ENCODE peak calls at places on chromosomes 13 and 19, in eight cellular contexts. One of them, this sample, is unnamed.
A peak's percentile ranks its signal among the peaks of the same experiment; 100 is the strongest.

GRCh38 chr13:67147257-67148218 is 82.6 kb downstream of the PCDH9 start:
- DNase-seq in T-cell: no peak
- DNase-seq in stimulated activated naive B cell treated with anti-CD40 and anti-IgM and Interleukin-4, amounts not matched to agents 10 μg/mL and 1 μg/mL and 100 μg/mL, for 72 hours: no peak
- DNase-seq in Right ventricle myocardium superior: no peak
- DNase-seq in mucosa of gallbladder: no peak
- DNase-seq in RWPE1: no peak
- DNase-seq in neural crest cell: no peak
- DNase-seq in amniotic epithelial cell: peak; percentile 48
- DNase-seq in this sample: peak; percentile 65

GRCh38 chr19:5557691-5558090 is 10.1 kb downstream of the TINCR start:
- DNase-seq in T-cell: no peak
- DNase-seq in stimulated activated naive B cell treated with anti-CD40 and anti-IgM and Interleukin-4, amounts not matched to agents 10 μg/mL and 1 μg/mL and 100 μg/mL, for 72 hours: no peak
- DNase-seq in Right ventricle myocardium superior: no peak
- DNase-seq in mucosa of gallbladder: no peak
- DNase-seq in RWPE1: peak; percentile 44
- DNase-seq in neural crest cell: no peak
- DNase-seq in amniotic epithelial cell: no peak
- DNase-seq in this sample: no peak

GRCh38 chr13:83449666-83450395 is 432.4 kb downstream of the SLITRK1 start:
- DNase-seq in T-cell: no peak
- DNase-seq in stimulated activated naive B cell treated with anti-CD40 and anti-IgM and Interleukin-4, amounts not matched to agents 10 μg/mL and 1 μg/mL and 100 μg/mL, for 72 hours: no peak
- DNase-seq in Right ventricle myocardium superior: no peak
- DNase-seq in mucosa of gallbladder: no peak
- DNase-seq in RWPE1: peak; percentile 77
- DNase-seq in neural crest cell: no peak
- DNase-seq in amniotic epithelial cell: peak; percentile 49
- DNase-seq in this sample: no peak

GRCh38 chr13:67803118-67803517 is 573.0 kb upstream of the PCDH9 start:
- DNase-seq in T-cell: no peak
- DNase-seq in stimulated activated naive B cell treated with anti-CD40 and anti-IgM and Interleukin-4, amounts not matched to agents 10 μg/mL and 1 μg/mL and 100 μg/mL, for 72 hours: no peak
- DNase-seq in Right ventricle myocardium superior: no peak
- DNase-seq in mucosa of gallbladder: no peak
- DNase-seq in RWPE1: no peak
- DNase-seq in neural crest cell: no peak
- DNase-seq in amniotic epithelial cell: no peak
- DNase-seq in this sample: no peak

GRCh38 chr19:14063100-14063499 is 1.2 kb upstream of the PALM3 start:
- DNase-seq in T-cell: no peak
- DNase-seq in stimulated activated naive B cell treated with anti-CD40 and anti-IgM and Interleukin-4, amounts not matched to agents 10 μg/mL and 1 μg/mL and 100 μg/mL, for 72 hours: no peak
- DNase-seq in Right ventricle myocardium superior: no peak
- DNase-seq in mucosa of gallbladder: no peak
- DNase-seq in RWPE1: no peak
- DNase-seq in neural crest cell: no peak
- DNase-seq in amniotic epithelial cell: no peak
- DNase-seq in this sample: no peak

GRCh38 chr13:98829541-98829940 is 77.1 kb upstream of the SLC15A1 start:
- DNase-seq in T-cell: no peak
- DNase-seq in stimulated activated naive B cell treated with anti-CD40 and anti-IgM and Interleukin-4, amounts not matched to agents 10 μg/mL and 1 μg/mL and 100 μg/mL, for 72 hours: no peak
- DNase-seq in Right ventricle myocardium superior: no peak
- DNase-seq in mucosa of gallbladder: no peak
- DNase-seq in RWPE1: no peak
- DNase-seq in neural crest cell: no peak
- DNase-seq in amniotic epithelial cell: no peak
- DNase-seq in this sample: no peak

GRCh38 chr13:109698779-109699178 is 87.6 kb downstream of the IRS2 start:
- DNase-seq in T-cell: no peak
- DNase-seq in stimulated activated naive B cell treated with anti-CD40 and anti-IgM and Interleukin-4, amounts not matched to agents 10 μg/mL and 1 μg/mL and 100 μg/mL, for 72 hours: no peak
- DNase-seq in Right ventricle myocardium superior: no peak
- DNase-seq in mucosa of gallbladder: no peak
- DNase-seq in RWPE1: peak; percentile 13
- DNase-seq in neural crest cell: no peak
- DNase-seq in amniotic epithelial cell: peak; percentile 94
- DNase-seq in this sample: peak; percentile 78

GRCh38 chr19:13537454-13537853 is 31.2 kb upstream of the CACNA1A start:
- DNase-seq in T-cell: no peak
- DNase-seq in stimulated activated naive B cell treated with anti-CD40 and anti-IgM and Interleukin-4, amounts not matched to agents 10 μg/mL and 1 μg/mL and 100 μg/mL, for 72 hours: no peak
- DNase-seq in Right ventricle myocardium superior: no peak
- DNase-seq in mucosa of gallbladder: no peak
- DNase-seq in RWPE1: no peak
- DNase-seq in neural crest cell: no peak
- DNase-seq in amniotic epithelial cell: no peak
- DNase-seq in this sample: no peak

GRCh38 chr13:110285991-110286923 is 20.7 kb downstream of the COL4A1 start:
- DNase-seq in T-cell: no peak
- DNase-seq in stimulated activated naive B cell treated with anti-CD40 and anti-IgM and Interleukin-4, amounts not matched to agents 10 μg/mL and 1 μg/mL and 100 μg/mL, for 72 hours: no peak
- DNase-seq in Right ventricle myocardium superior: no peak
- DNase-seq in mucosa of gallbladder: no peak
- DNase-seq in RWPE1: no peak
- DNase-seq in neural crest cell: no peak
- DNase-seq in amniotic epithelial cell: no peak
- DNase-seq in this sample: no peak

GRCh38 chr13:40780822-40781401 is 8.5 kb upstream of the SLC25A15 start:
- DNase-seq in T-cell: no peak
- DNase-seq in stimulated activated naive B cell treated with anti-CD40 and anti-IgM and Interleukin-4, amounts not matched to agents 10 μg/mL and 1 μg/mL and 100 μg/mL, for 72 hours: no peak
- DNase-seq in Right ventricle myocardium superior: no peak
- DNase-seq in mucosa of gallbladder: no peak
- DNase-seq in RWPE1: no peak
- DNase-seq in neural crest cell: no peak
- DNase-seq in amniotic epithelial cell: peak; percentile 49
- DNase-seq in this sample: peak; percentile 44

GRCh38 chr13:76016799-76017198 is 380.7 kb downstream of the LMO7 start:
- DNase-seq in T-cell: no peak
- DNase-seq in stimulated activated naive B cell treated with anti-CD40 and anti-IgM and Interleukin-4, amounts not matched to agents 10 μg/mL and 1 μg/mL and 100 μg/mL, for 72 hours: peak; percentile 1
- DNase-seq in Right ventricle myocardium superior: no peak
- DNase-seq in mucosa of gallbladder: peak; percentile 30
- DNase-seq in RWPE1: no peak
- DNase-seq in neural crest cell: no peak
- DNase-seq in amniotic epithelial cell: peak; percentile 53
- DNase-seq in this sample: no peak

GRCh38 chr13:51643882-51644281 is 59.6 kb downstream of the WDFY2 start:
- DNase-seq in T-cell: no peak
- DNase-seq in stimulated activated naive B cell treated with anti-CD40 and anti-IgM and Interleukin-4, amounts not matched to agents 10 μg/mL and 1 μg/mL and 100 μg/mL, for 72 hours: no peak
- DNase-seq in Right ventricle myocardium superior: no peak
- DNase-seq in mucosa of gallbladder: no peak
- DNase-seq in RWPE1: peak; percentile 73
- DNase-seq in neural crest cell: no peak
- DNase-seq in amniotic epithelial cell: peak; percentile 98
- DNase-seq in this sample: peak; percentile 94

GRCh38 chr13:90402102-90402501 is 945.4 kb upstream of the MIR17HG start:
- DNase-seq in T-cell: no peak
- DNase-seq in stimulated activated naive B cell treated with anti-CD40 and anti-IgM and Interleukin-4, amounts not matched to agents 10 μg/mL and 1 μg/mL and 100 μg/mL, for 72 hours: no peak
- DNase-seq in Right ventricle myocardium superior: no peak
- DNase-seq in mucosa of gallbladder: no peak
- DNase-seq in RWPE1: no peak
- DNase-seq in neural crest cell: no peak
- DNase-seq in amniotic epithelial cell: no peak
- DNase-seq in this sample: no peak

GRCh38 chr13:28128030-28128429 is 10.3 kb upstream of the PAN3 start:
- DNase-seq in T-cell: no peak
- DNase-seq in stimulated activated naive B cell treated with anti-CD40 and anti-IgM and Interleukin-4, amounts not matched to agents 10 μg/mL and 1 μg/mL and 100 μg/mL, for 72 hours: no peak
- DNase-seq in Right ventricle myocardium superior: no peak
- DNase-seq in mucosa of gallbladder: no peak
- DNase-seq in RWPE1: no peak
- DNase-seq in neural crest cell: no peak
- DNase-seq in amniotic epithelial cell: no peak
- DNase-seq in this sample: no peak

GRCh38 chr19:33683881-33684549 is 62.3 kb downstream of the CHST8 start:
- DNase-seq in T-cell: no peak
- DNase-seq in stimulated activated naive B cell treated with anti-CD40 and anti-IgM and Interleukin-4, amounts not matched to agents 10 μg/mL and 1 μg/mL and 100 μg/mL, for 72 hours: no peak
- DNase-seq in Right ventricle myocardium superior: no peak
- DNase-seq in mucosa of gallbladder: peak; percentile 43
- DNase-seq in RWPE1: peak; percentile 59
- DNase-seq in neural crest cell: peak; percentile 47
- DNase-seq in amniotic epithelial cell: no peak
- DNase-seq in this sample: no peak

GRCh38 chr13:20967340-20967739 is 64.8 kb upstream of the XPO4 start:
- DNase-seq in T-cell: no peak
- DNase-seq in stimulated activated naive B cell treated with anti-CD40 and anti-IgM and Interleukin-4, amounts not matched to agents 10 μg/mL and 1 μg/mL and 100 μg/mL, for 72 hours: no peak
- DNase-seq in Right ventricle myocardium superior: no peak
- DNase-seq in mucosa of gallbladder: no peak
- DNase-seq in RWPE1: no peak
- DNase-seq in neural crest cell: no peak
- DNase-seq in amniotic epithelial cell: no peak
- DNase-seq in this sample: no peak

GRCh38 chr13:39913928-39914327 is 258.5 kb downstream of the COG6 start:
- DNase-seq in T-cell: no peak
- DNase-seq in stimulated activated naive B cell treated with anti-CD40 and anti-IgM and Interleukin-4, amounts not matched to agents 10 μg/mL and 1 μg/mL and 100 μg/mL, for 72 hours: no peak
- DNase-seq in Right ventricle myocardium superior: no peak
- DNase-seq in mucosa of gallbladder: peak; percentile 11
- DNase-seq in RWPE1: no peak
- DNase-seq in neural crest cell: no peak
- DNase-seq in amniotic epithelial cell: peak; percentile 87
- DNase-seq in this sample: peak; percentile 17

GRCh38 chr19:33066543-33066942 is 1.9 kb upstream of the RHPN2 start:
- DNase-seq in T-cell: no peak
- DNase-seq in stimulated activated naive B cell treated with anti-CD40 and anti-IgM and Interleukin-4, amounts not matched to agents 10 μg/mL and 1 μg/mL and 100 μg/mL, for 72 hours: no peak
- DNase-seq in Right ventricle myocardium superior: no peak
- DNase-seq in mucosa of gallbladder: no peak
- DNase-seq in RWPE1: no peak
- DNase-seq in neural crest cell: no peak
- DNase-seq in amniotic epithelial cell: no peak
- DNase-seq in this sample: no peak

GRCh38 chr13:97222934-97223710 is 989 bp downstream of the MBNL2 start:
- DNase-seq in T-cell: no peak
- DNase-seq in stimulated activated naive B cell treated with anti-CD40 and anti-IgM and Interleukin-4, amounts not matched to agents 10 μg/mL and 1 μg/mL and 100 μg/mL, for 72 hours: no peak
- DNase-seq in Right ventricle myocardium superior: no peak
- DNase-seq in mucosa of gallbladder: no peak
- DNase-seq in RWPE1: no peak
- DNase-seq in neural crest cell: no peak
- DNase-seq in amniotic epithelial cell: no peak
- DNase-seq in this sample: no peak

GRCh38 chr19:49019242-49019932 is 2.5 kb upstream of the LHB start:
- DNase-seq in T-cell: peak; percentile 37
- DNase-seq in stimulated activated naive B cell treated with anti-CD40 and anti-IgM and Interleukin-4, amounts not matched to agents 10 μg/mL and 1 μg/mL and 100 μg/mL, for 72 hours: peak; percentile 48
- DNase-seq in Right ventricle myocardium superior: peak; percentile 86
- DNase-seq in mucosa of gallbladder: peak; percentile 73
- DNase-seq in RWPE1: peak; percentile 70
- DNase-seq in neural crest cell: peak; percentile 39
- DNase-seq in amniotic epithelial cell: peak; percentile 23
- DNase-seq in this sample: no peak